ENCODE peak calls at places on chromosomes 5 and 9, in six cellular contexts. One of them, this sample, is unnamed.

GRCh38 chr9:17135578-17135904 is 701 bp downstream of the CNTLN start:
- DNase-seq in SK-N-SH: no peak
- DNase-seq in HepG2: no peak
- DNase-seq in ovary: no peak
- DNase-seq in tibial nerve: peak
- DNase-seq in esophagus muscularis mucosa: no peak
- DNase-seq in this sample: peak

GRCh38 chr5:73418244-73418691 is 30.3 kb downstream of the FOXD1 start:
- DNase-seq in HepG2: no peak
- DNase-seq in SK-N-SH: no peak
- DNase-seq in esophagus muscularis mucosa: no peak
- DNase-seq in ovary: no peak
- DNase-seq in tibial nerve: no peak
- DNase-seq in this sample: no peak

GRCh38 chr9:93082841-93083411 is 13.1 kb upstream of the CARD19 start:
- DNase-seq in ovary: peak
- DNase-seq in tibial nerve: no peak
- DNase-seq in SK-N-SH: peak
- DNase-seq in HepG2: no peak
- DNase-seq in esophagus muscularis mucosa: no peak
- DNase-seq in this sample: no peak

GRCh38 chr9:121686930-121687541 is 35.6 kb downstream of the DAB2IP start:
- DNase-seq in SK-N-SH: peak
- DNase-seq in tibial nerve: peak
- DNase-seq in esophagus muscularis mucosa: no peak
- DNase-seq in HepG2: peak
- DNase-seq in ovary: peak
- DNase-seq in this sample: no peak

GRCh38 chr5:28164568-28164967 is 1126.2 kb upstream of the CDH9 start:
- DNase-seq in SK-N-SH: no peak
- DNase-seq in tibial nerve: no peak
- DNase-seq in HepG2: no peak
- DNase-seq in ovary: no peak
- DNase-seq in esophagus muscularis mucosa: no peak
- DNase-seq in this sample: no peak

GRCh38 chr5:101904736-101905135 is 391.3 kb downstream of the SLCO4C1 start:
- DNase-seq in esophagus muscularis mucosa: no peak
- DNase-seq in ovary: no peak
- DNase-seq in SK-N-SH: no peak
- DNase-seq in tibial nerve: no peak
- DNase-seq in HepG2: no peak
- DNase-seq in this sample: no peak

GRCh38 chr5:119313876-119314605 is 41.8 kb upstream of the TNFAIP8 start:
- DNase-seq in esophagus muscularis mucosa: no peak
- DNase-seq in SK-N-SH: no peak
- DNase-seq in tibial nerve: no peak
- DNase-seq in HepG2: no peak
- DNase-seq in ovary: no peak
- DNase-seq in this sample: no peak

GRCh38 chr9:129458155-129458661 is 162.7 kb downstream of the C9orf50 start:
- DNase-seq in SK-N-SH: no peak
- DNase-seq in HepG2: peak
- DNase-seq in ovary: no peak
- DNase-seq in esophagus muscularis mucosa: no peak
- DNase-seq in tibial nerve: no peak
- DNase-seq in this sample: peak

GRCh38 chr5:56066931-56067450 is 72.2 kb upstream of the IL6ST start:
- DNase-seq in HepG2: no peak
- DNase-seq in SK-N-SH: no peak
- DNase-seq in esophagus muscularis mucosa: no peak
- DNase-seq in tibial nerve: no peak
- DNase-seq in ovary: no peak
- DNase-seq in this sample: no peak

GRCh38 chr5:163623524-163623923 is 118.1 kb downstream of the MAT2B start:
- DNase-seq in ovary: no peak
- DNase-seq in HepG2: no peak
- DNase-seq in SK-N-SH: no peak
- DNase-seq in esophagus muscularis mucosa: no peak
- DNase-seq in tibial nerve: no peak
- DNase-seq in this sample: no peak

GRCh38 chr5:177403194-177403825 is 2.8 kb upstream of the PFN3 start:
- DNase-seq in tibial nerve: no peak
- DNase-seq in SK-N-SH: no peak
- DNase-seq in esophagus muscularis mucosa: no peak
- DNase-seq in ovary: no peak
- DNase-seq in HepG2: no peak
- DNase-seq in this sample: no peak

GRCh38 chr5:30040483-30041116 is 1152.9 kb upstream of the CDH6 start:
- DNase-seq in ovary: no peak
- DNase-seq in HepG2: peak
- DNase-seq in SK-N-SH: peak
- DNase-seq in esophagus muscularis mucosa: no peak
- DNase-seq in tibial nerve: no peak
- DNase-seq in this sample: no peak

GRCh38 chr9:91119147-91119546 is 242.6 kb downstream of the AUH start:
- DNase-seq in tibial nerve: no peak
- DNase-seq in SK-N-SH: no peak
- DNase-seq in esophagus muscularis mucosa: no peak
- DNase-seq in ovary: no peak
- DNase-seq in HepG2: no peak
- DNase-seq in this sample: no peak

GRCh38 chr5:33854733-33855151 is 37.0 kb downstream of the ADAMTS12 start:
- DNase-seq in tibial nerve: no peak
- DNase-seq in esophagus muscularis mucosa: no peak
- DNase-seq in SK-N-SH: no peak
- DNase-seq in HepG2: peak
- DNase-seq in ovary: peak
- DNase-seq in this sample: no peak

GRCh38 chr9:121902483-121903135 is 190.5 kb downstream of the TTLL11 start:
- DNase-seq in tibial nerve: peak
- DNase-seq in esophagus muscularis mucosa: no peak
- DNase-seq in ovary: no peak
- DNase-seq in HepG2: no peak
- DNase-seq in SK-N-SH: peak
- DNase-seq in this sample: no peak

GRCh38 chr5:132256783-132257130 is 739 bp upstream of the PDLIM4 start:
- DNase-seq in esophagus muscularis mucosa: no peak
- DNase-seq in ovary: no peak
- DNase-seq in tibial nerve: no peak
- DNase-seq in HepG2: no peak
- DNase-seq in SK-N-SH: no peak
- DNase-seq in this sample: no peak

GRCh38 chr9:106620081-106620480 is 242.9 kb upstream of the ZNF462 start:
- DNase-seq in tibial nerve: no peak
- DNase-seq in HepG2: no peak
- DNase-seq in esophagus muscularis mucosa: no peak
- DNase-seq in SK-N-SH: no peak
- DNase-seq in ovary: no peak
- DNase-seq in this sample: no peak

GRCh38 chr9:35868972-35869371 is 1.2 kb downstream of the OR13J1 start:
- DNase-seq in tibial nerve: no peak
- DNase-seq in HepG2: no peak
- DNase-seq in ovary: no peak
- DNase-seq in SK-N-SH: no peak
- DNase-seq in esophagus muscularis mucosa: no peak
- DNase-seq in this sample: no peak

GRCh38 chr9:135684691-135685090 is 14.6 kb downstream of the SOHLH1 start:
- DNase-seq in SK-N-SH: no peak
- DNase-seq in tibial nerve: no peak
- DNase-seq in HepG2: no peak
- DNase-seq in ovary: no peak
- DNase-seq in esophagus muscularis mucosa: no peak
- DNase-seq in this sample: no peak

GRCh38 chr5:163731256-163731655 is 225.8 kb downstream of the MAT2B start:
- DNase-seq in HepG2: no peak
- DNase-seq in SK-N-SH: no peak
- DNase-seq in esophagus muscularis mucosa: no peak
- DNase-seq in tibial nerve: no peak
- DNase-seq in ovary: no peak
- DNase-seq in this sample: no peak

GRCh38 chr5:34009610-34010009 is 1.8 kb upstream of the AMACR start:
- DNase-seq in ovary: no peak
- DNase-seq in tibial nerve: no peak
- DNase-seq in SK-N-SH: no peak
- DNase-seq in HepG2: no peak
- DNase-seq in esophagus muscularis mucosa: no peak
- DNase-seq in this sample: no peak

GRCh38 chr9:91033802-91034201 is 232.2 kb downstream of the SYK start:
- DNase-seq in HepG2: peak
- DNase-seq in ovary: no peak
- DNase-seq in tibial nerve: no peak
- DNase-seq in SK-N-SH: no peak
- DNase-seq in esophagus muscularis mucosa: no peak
- DNase-seq in this sample: no peak

GRCh38 chr9:16730162-16730561 is 140.3 kb downstream of the BNC2 start:
- DNase-seq in SK-N-SH: no peak
- DNase-seq in esophagus muscularis mucosa: no peak
- DNase-seq in ovary: no peak
- DNase-seq in HepG2: no peak
- DNase-seq in tibial nerve: no peak
- DNase-seq in this sample: no peak

DNA sequence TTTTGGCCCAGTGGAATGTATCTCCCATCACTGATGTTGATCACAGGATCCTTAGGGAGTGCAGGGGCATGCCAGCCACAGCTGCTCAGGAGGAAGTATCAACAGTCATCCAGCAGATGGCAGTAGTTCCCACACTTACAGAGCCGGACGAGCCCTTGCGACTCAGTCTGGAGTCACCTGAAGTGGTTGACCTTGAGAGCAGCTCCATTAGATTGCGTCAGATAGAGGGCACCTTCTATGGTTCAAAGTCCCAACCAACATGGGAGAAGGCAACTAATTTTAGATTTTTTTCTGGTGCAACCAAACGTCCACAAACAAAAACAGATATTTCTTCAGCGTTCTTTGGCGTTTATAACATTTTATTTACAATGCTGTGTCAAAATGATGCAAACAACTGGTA is 124.5 kb downstream of the EGFLAM start:
- DNase-seq in ovary: peak
- DNase-seq in SK-N-SH: peak
- DNase-seq in esophagus muscularis mucosa: no peak
- DNase-seq in tibial nerve: peak
- DNase-seq in HepG2: peak
- DNase-seq in this sample: peak
- TF ChIP-seq EP300 in ovary: no peak
- TF ChIP-seq EP300 in SK-N-SH: no peak
- TF ChIP-seq EP300 in esophagus muscularis mucosa: no peak
- TF ChIP-seq EP300 in tibial nerve: no peak
- TF ChIP-seq EP300 in HepG2: no peak
- TF ChIP-seq EP300 in this sample: no peak

DNA sequence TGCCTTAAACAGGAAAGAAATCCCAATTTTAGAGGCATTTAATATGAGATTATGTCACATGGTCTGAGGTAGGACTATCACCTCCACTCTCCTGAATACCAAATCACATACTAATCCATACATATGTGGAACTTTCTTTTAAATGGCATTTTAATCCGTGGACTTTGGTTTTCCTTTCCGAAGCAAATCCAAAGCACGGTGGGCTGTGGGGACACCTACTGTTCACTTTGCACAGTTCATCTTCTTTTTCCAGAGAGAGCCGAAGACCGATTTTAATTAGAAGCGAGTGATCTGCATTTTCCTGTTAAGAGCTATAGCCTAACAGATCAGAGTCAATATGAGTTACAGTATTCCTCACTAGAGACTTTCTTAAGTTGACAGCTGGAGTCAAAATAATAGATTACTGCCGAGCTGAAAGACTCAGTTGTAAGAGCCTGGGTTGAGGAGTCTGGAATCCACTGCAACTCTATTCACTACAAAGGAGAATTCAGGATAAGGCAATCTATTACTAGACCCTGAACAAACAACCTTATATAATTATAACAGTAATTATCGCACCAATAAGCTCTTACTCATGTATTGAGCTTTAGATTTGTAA is 144.8 kb downstream of the TRPM6 start:
- DNase-seq in HepG2: peak
- DNase-seq in tibial nerve: peak
- DNase-seq in SK-N-SH: peak
- DNase-seq in esophagus muscularis mucosa: no peak
- DNase-seq in ovary: no peak
- DNase-seq in this sample: no peak
- TF ChIP-seq EP300 in HepG2: no peak
- TF ChIP-seq EP300 in tibial nerve: no peak
- TF ChIP-seq EP300 in SK-N-SH: no peak
- TF ChIP-seq EP300 in esophagus muscularis mucosa: no peak
- TF ChIP-seq EP300 in ovary: no peak
- TF ChIP-seq EP300 in this sample: no peak

GRCh38 chr5:173840111-173840983 is 47.8 kb upstream of the CPEB4 start:
- DNase-seq in SK-N-SH: no peak
- DNase-seq in ovary: no peak
- DNase-seq in HepG2: no peak
- DNase-seq in esophagus muscularis mucosa: no peak
- DNase-seq in tibial nerve: no peak
- DNase-seq in this sample: no peak

GRCh38 chr5:173835131-173835530 is 53.0 kb upstream of the CPEB4 start:
- DNase-seq in tibial nerve: no peak
- DNase-seq in esophagus muscularis mucosa: no peak
- DNase-seq in SK-N-SH: no peak
- DNase-seq in HepG2: no peak
- DNase-seq in ovary: no peak
- DNase-seq in this sample: peak

GRCh38 chr5:173837654-173838053 is 50.5 kb upstream of the CPEB4 start:
- DNase-seq in HepG2: no peak
- DNase-seq in tibial nerve: no peak
- DNase-seq in SK-N-SH: no peak
- DNase-seq in esophagus muscularis mucosa: no peak
- DNase-seq in ovary: no peak
- DNase-seq in this sample: no peak

GRCh38 chr5:173835662-173836061 is 52.5 kb upstream of the CPEB4 start:
- DNase-seq in esophagus muscularis mucosa: no peak
- DNase-seq in tibial nerve: no peak
- DNase-seq in HepG2: no peak
- DNase-seq in ovary: no peak
- DNase-seq in SK-N-SH: no peak
- DNase-seq in this sample: no peak

GRCh38 chr5:173839117-173839713 is 48.9 kb upstream of the CPEB4 start:
- DNase-seq in ovary: no peak
- DNase-seq in HepG2: no peak
- DNase-seq in esophagus muscularis mucosa: no peak
- DNase-seq in tibial nerve: no peak
- DNase-seq in SK-N-SH: no peak
- DNase-seq in this sample: no peak
- TF ChIP-seq EP300 in ovary: no peak
- TF ChIP-seq EP300 in HepG2: no peak
- TF ChIP-seq EP300 in esophagus muscularis mucosa: no peak
- TF ChIP-seq EP300 in tibial nerve: no peak
- TF ChIP-seq EP300 in SK-N-SH: no peak
- TF ChIP-seq EP300 in this sample: no peak

DNA sequence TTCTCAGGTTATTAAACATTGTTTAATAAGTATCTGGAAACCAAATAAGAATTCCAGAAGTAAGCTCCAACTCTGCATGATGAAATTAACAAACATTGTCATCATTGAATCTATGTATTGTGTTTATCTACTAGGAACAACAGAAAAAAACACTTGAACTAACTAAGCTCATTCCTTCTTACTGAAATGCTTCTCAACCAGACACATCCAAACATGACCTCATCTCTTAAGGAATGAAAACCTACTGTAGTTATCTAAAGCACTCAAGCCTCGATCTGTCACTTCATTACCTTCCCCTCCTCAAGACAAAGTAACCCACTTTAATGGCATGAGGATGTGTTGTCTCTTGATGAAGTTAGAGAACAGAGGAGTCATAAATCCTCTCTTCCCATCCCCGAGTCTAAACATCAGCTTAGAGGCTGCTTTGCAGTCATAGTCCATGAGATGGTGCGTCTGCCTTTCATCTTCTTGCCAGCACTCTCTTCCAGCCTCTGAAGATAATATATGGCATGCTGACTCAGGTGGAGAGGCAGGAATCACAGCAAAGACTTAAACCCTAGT is 86.5 kb downstream of the CEMIP2 start:
- DNase-seq in tibial nerve: no peak
- DNase-seq in ovary: no peak
- DNase-seq in SK-N-SH: no peak
- DNase-seq in esophagus muscularis mucosa: peak
- DNase-seq in HepG2: no peak
- DNase-seq in this sample: no peak
- TF ChIP-seq EP300 in tibial nerve: no peak
- TF ChIP-seq EP300 in ovary: no peak
- TF ChIP-seq EP300 in SK-N-SH: no peak
- TF ChIP-seq EP300 in esophagus muscularis mucosa: no peak
- TF ChIP-seq EP300 in HepG2: no peak
- TF ChIP-seq EP300 in this sample: no peak